ENCODE peak calls at places on chromosomes 5 and 9, in ten cellular contexts. J, B, F, V, A, S, X, Q, Y and G are unnamed samples.

GRCh38 chr9:88182501-88182900 is 44.2 kb upstream of the SPATA31C2 start:
- DNase-seq in J (no peak), B (no peak), F (no peak), V (no peak), A (no peak), S (no peak), X (no peak), Q (no peak), Y (no peak), G (no peak)

GRCh38 chr9:133420392-133420827 is 1.8 kb upstream of the ADAMTS13 start:
- DNase-seq in J (peak), B (no peak), F (no peak), V (peak), A (no peak), S (no peak), X (no peak), Q (no peak), Y (no peak), G (no peak)

GRCh38 chr5:32859211-32859641 is 148.1 kb downstream of the NPR3 start:
- DNase-seq in J (no peak), B (no peak), F (peak), V (no peak), A (no peak), S (no peak), X (no peak), Q (no peak), Y (no peak), G (no peak)

GRCh38 chr9:122040573-122041242 is 52.4 kb downstream of the TTLL11 start:
- DNase-seq in J (no peak), B (no peak), F (peak), V (no peak), A (no peak), S (no peak), X (no peak), Q (no peak), Y (no peak), G (no peak)

GRCh38 chr9:72460342-72461312 is 60.8 kb upstream of the TMC1 start:
- DNase-seq in J (no peak), B (no peak), F (no peak), V (no peak), A (no peak), S (no peak), X (no peak), Q (no peak), Y (no peak), G (no peak)

GRCh38 chr9:92425578-92425977 is 1.3 kb upstream of the OMD start:
- DNase-seq in J (no peak), B (no peak), F (peak), V (no peak), A (peak), S (no peak), X (no peak), Q (no peak), Y (no peak), G (no peak)

GRCh38 chr5:2901511-2901910 is 150.0 kb upstream of the IRX2 start:
- DNase-seq in J (no peak), B (no peak), F (no peak), V (no peak), A (no peak), S (no peak), X (no peak), Q (no peak), Y (no peak), G (peak)

GRCh38 chr5:141753971-141754713 is 72.1 kb upstream of the ARAP3 start:
- DNase-seq in J (peak), B (no peak), F (peak), V (peak), A (peak), S (no peak), X (no peak), Q (peak), Y (no peak), G (no peak)